ENCODE peak calls at places on chromosome 5, in six cellular contexts. F is astrocyte, D is coronary artery, H is astrocyte of the spinal cord, X is heart left ventricle, P is GM13976. O is an unnamed sample.

GRCh38 chr5:28808967-28809810 is 1770.8 kb upstream of the CDH9 start:
- DNase-seq in F (no peak), D (no peak), H (no peak), X (no peak), P (no peak), O (no peak)

GRCh38 chr5:102811962-102812361 is 56.9 kb downstream of the PAM start:
- DNase-seq in F (peak), D (no peak), H (peak), X (no peak), P (no peak), O (no peak)

GRCh38 chr5:171577042-171577441 is 157.6 kb downstream of the FGF18 start:
- DNase-seq in F (no peak), D (no peak), H (no peak), X (no peak), P (no peak), O (no peak)

GRCh38 chr5:103441523-103441922 is 121.1 kb downstream of the NUDT12 start:
- DNase-seq in F (no peak), D (no peak), H (no peak), X (no peak), P (no peak), O (no peak)

GRCh38 chr5:147559725-147560124 is 49.9 kb upstream of the DPYSL3 start:
- DNase-seq in F (peak), D (no peak), H (peak), X (no peak), P (no peak), O (no peak)

GRCh38 chr5:56281489-56282163 is 48.5 kb upstream of the ANKRD55 start:
- DNase-seq in F (no peak), D (no peak), H (no peak), X (no peak), P (no peak), O (no peak)

GRCh38 chr5:98768160-98769005 is 5.1 kb upstream of the RGMB start:
- DNase-seq in F (peak), D (no peak), H (peak), X (peak), P (peak), O (no peak)

GRCh38 chr5:90119531-90119940 is 290.0 kb downstream of the CETN3 start:
- DNase-seq in F (no peak), D (no peak), H (peak), X (no peak), P (no peak), O (no peak)

GRCh38 chr5:73135429-73136276 is 15.3 kb downstream of the TMEM171 start:
- DNase-seq in F (no peak), D (no peak), H (peak), X (no peak), P (no peak), O (no peak)

GRCh38 chr5:75886706-75887105 is 169.5 kb upstream of the POC5 start:
- DNase-seq in F (no peak), D (no peak), H (peak), X (no peak), P (no peak), O (no peak)

GRCh38 chr5:36158144-36158543 is 6.2 kb downstream of the SKP2 start:
- DNase-seq in F (no peak), D (no peak), H (peak), X (no peak), P (no peak), O (no peak)

GRCh38 chr5:15752886-15753285 is 252.9 kb downstream of the FBXL7 start:
- DNase-seq in F (peak), D (no peak), H (peak), X (peak), P (no peak), O (no peak)

GRCh38 chr5:173806270-173807035 is 81.7 kb upstream of the CPEB4 start:
- DNase-seq in F (no peak), D (no peak), H (no peak), X (no peak), P (no peak), O (no peak)

GRCh38 chr5:113900831-113901230 is 387.3 kb downstream of the YTHDC2 start:
- DNase-seq in F (no peak), D (no peak), H (no peak), X (no peak), P (no peak), O (no peak)

GRCh38 chr5:126575644-126576043 is 19.4 kb downstream of the ALDH7A1 start:
- DNase-seq in F (no peak), D (no peak), H (no peak), X (no peak), P (no peak), O (no peak)

GRCh38 chr5:68243681-68244080 is 28.1 kb downstream of the PIK3R1 start:
- DNase-seq in F (no peak), D (no peak), H (no peak), X (no peak), P (no peak), O (no peak)

GRCh38 chr5:147504001-147504400 is 5.9 kb downstream of the DPYSL3 start:
- DNase-seq in F (peak), D (no peak), H (peak), X (peak), P (no peak), O (no peak)

GRCh38 chr5:2550479-2550878 is 201.0 kb downstream of the IRX2 start:
- DNase-seq in F (no peak), D (no peak), H (no peak), X (no peak), P (no peak), O (no peak)

GRCh38 chr5:35785601-35786085 is 71.0 kb upstream of the IL7R start:
- DNase-seq in F (no peak), D (no peak), H (no peak), X (no peak), P (no peak), O (no peak)

GRCh38 chr5:115557667-115558387 is 13.3 kb upstream of the FEM1C start:
- DNase-seq in F (no peak), D (no peak), H (no peak), X (no peak), P (no peak), O (no peak)

GRCh38 chr5:94266170-94266569 is 352.2 kb downstream of the KIAA0825 start:
- DNase-seq in F (peak), D (no peak), H (no peak), X (no peak), P (no peak), O (no peak)

GRCh38 chr5:100900796-100901731 is 2.0 kb downstream of the ST8SIA4 start:
- DNase-seq in F (peak), D (peak), H (peak), X (peak), P (peak), O (peak)

GRCh38 chr5:140557136-140557805 is at the start of gene SRA1:
- DNase-seq in F (peak), D (peak), H (peak), X (peak), P (peak), O (peak)

GRCh38 chr5:77210091-77211012 is at the start of gene PDE8B:
- DNase-seq in F (no peak), D (no peak), H (no peak), X (no peak), P (peak), O (no peak)

DNA sequence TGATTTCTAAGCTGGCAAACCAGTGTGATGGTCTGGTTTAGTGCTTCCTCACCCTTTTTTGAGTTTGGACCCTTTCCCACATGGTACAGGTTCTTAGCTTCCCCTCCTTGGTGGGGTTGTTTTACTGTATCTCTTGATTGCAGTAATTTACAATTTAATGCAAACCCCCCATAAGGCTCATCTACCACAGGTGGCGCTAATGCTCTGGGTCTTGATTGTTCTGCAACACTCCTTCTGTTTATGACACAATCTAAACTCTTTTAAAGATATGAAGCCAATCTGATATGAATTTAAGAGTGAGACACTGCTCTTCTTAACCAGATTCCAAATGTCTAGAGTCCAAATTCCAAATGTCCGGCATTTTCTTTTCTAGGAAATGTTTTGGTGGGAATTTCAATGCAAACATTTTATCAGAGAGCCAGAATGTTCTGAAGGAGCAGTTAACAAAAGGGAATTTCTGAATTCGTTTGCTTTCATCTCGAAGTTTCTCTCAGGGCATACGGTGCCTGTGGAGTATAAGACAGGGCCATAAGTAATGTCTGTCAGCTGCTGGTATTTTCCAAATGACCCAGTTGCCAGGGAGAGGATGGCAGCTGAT is 246.7 kb downstream of the ARHGAP26 start:
- DNase-seq in F (peak), D (no peak), H (peak), X (peak), P (peak), O (no peak)
- TF ChIP-seq CTCF in F (peak), D (no peak), H (peak), X (peak), P (peak), O (peak)

GRCh38 chr5:40416588-40416987 is 263.1 kb upstream of the PTGER4 start:
- DNase-seq in F (no peak), D (no peak), H (no peak), X (no peak), P (no peak), O (no peak)

GRCh38 chr5:40410939-40411635 is 268.6 kb upstream of the PTGER4 start:
- DNase-seq in F (peak), D (no peak), H (peak), X (peak), P (no peak), O (no peak)

GRCh38 chr5:40413747-40414146 is 266.0 kb upstream of the PTGER4 start:
- DNase-seq in F (no peak), D (no peak), H (peak), X (no peak), P (no peak), O (no peak)

GRCh38 chr5:40416098-40416497 is 263.6 kb upstream of the PTGER4 start:
- DNase-seq in F (no peak), D (no peak), H (no peak), X (no peak), P (no peak), O (no peak)

GRCh38 chr5:40414922-40415321 is 264.8 kb upstream of the PTGER4 start:
- DNase-seq in F (no peak), D (no peak), H (no peak), X (no peak), P (no peak), O (no peak)
- TF ChIP-seq CTCF in F (no peak), D (no peak), H (no peak), X (no peak), P (no peak), O (no peak)

GRCh38 chr5:10229306-10230048 is 20.2 kb downstream of the ATPSCKMT start:
- DNase-seq in F (peak), D (no peak), H (peak), X (no peak), P (no peak), O (no peak)
- TF ChIP-seq CTCF in F (peak), D (no peak), H (peak), X (no peak), P (no peak), O (no peak)

DNA sequence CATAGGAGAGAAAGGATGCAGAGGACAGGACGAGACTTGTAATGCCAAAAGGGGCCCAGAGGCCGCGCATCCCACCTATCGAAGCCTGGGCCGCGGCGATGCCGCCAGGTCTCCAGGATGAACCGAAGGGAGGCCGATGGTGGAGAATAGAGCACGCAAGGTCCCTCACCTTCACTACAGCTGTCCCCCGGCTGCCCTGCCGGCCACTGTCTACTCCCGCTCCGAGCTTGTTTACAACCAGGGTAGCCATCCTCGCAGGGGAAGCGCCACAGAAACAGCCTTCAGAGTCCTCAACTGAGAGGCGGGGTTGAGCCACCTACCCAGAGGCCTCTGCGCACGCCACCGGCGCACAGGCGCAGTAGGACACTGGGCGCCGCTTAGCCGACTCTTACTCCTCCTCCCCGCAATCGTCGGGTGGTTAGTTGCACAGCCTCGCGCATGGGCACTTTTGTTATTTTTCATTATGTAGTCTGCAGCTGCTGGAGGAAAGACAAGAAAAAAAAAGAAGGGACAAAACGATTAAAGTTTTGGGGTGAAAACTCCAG is at the start of gene TRIM23:
- DNase-seq in F (peak), D (peak), H (peak), X (peak), P (peak), O (peak)
- TF ChIP-seq CTCF in F (no peak), D (no peak), H (no peak), X (no peak), P (no peak), O (no peak)

GRCh38 chr5:53201746-53202145 is 92.2 kb upstream of the MOCS2 start:
- DNase-seq in F (no peak), D (no peak), H (no peak), X (no peak), P (no peak), O (no peak)
- TF ChIP-seq CTCF in F (no peak), D (no peak), H (peak), X (no peak), P (no peak), O (peak)

GRCh38 chr5:96113170-96113939 is 151.7 kb upstream of the ELL2 start:
- DNase-seq in F (no peak), D (no peak), H (no peak), X (no peak), P (no peak), O (no peak)
- TF ChIP-seq CTCF in F (no peak), D (no peak), H (no peak), X (no peak), P (no peak), O (no peak)

DNA sequence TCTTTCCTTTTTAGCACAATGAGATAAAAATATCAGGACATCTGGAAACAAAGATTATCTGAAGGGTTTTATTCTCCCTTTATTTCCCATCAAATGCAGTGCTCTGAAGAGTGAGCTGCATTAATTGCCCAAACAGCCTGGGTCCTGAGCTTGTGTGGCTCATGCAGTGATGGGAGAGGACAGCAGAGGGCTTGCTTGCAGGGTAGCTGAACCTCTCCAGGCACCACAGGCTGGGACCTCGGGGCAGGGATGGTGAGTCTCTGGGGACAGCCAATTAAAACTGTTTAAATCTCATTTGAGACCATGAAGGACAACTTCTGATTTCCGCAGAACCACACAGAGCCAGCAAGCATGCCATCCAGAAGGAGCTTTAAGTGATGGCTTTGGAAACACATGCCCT is 71.2 kb downstream of the PLAC8L1 start:
- DNase-seq in F (no peak), D (peak), H (no peak), X (no peak), P (no peak), O (no peak)
- TF ChIP-seq CTCF in F (no peak), D (no peak), H (no peak), X (no peak), P (no peak), O (no peak)

GRCh38 chr5:133343196-133343595 is 269.1 kb downstream of the FSTL4 start:
- DNase-seq in F (no peak), D (peak), H (no peak), X (no peak), P (no peak), O (no peak)

GRCh38 chr5:133348406-133348805 is 263.9 kb downstream of the FSTL4 start:
- DNase-seq in F (no peak), D (peak), H (no peak), X (no peak), P (no peak), O (no peak)

GRCh38 chr5:133344266-133344665 is 268.1 kb downstream of the FSTL4 start:
- DNase-seq in F (no peak), D (no peak), H (no peak), X (no peak), P (no peak), O (no peak)

GRCh38 chr5:133341915-133342710 is 270.2 kb downstream of the FSTL4 start:
- DNase-seq in F (no peak), D (peak), H (no peak), X (no peak), P (no peak), O (no peak)

DNA sequence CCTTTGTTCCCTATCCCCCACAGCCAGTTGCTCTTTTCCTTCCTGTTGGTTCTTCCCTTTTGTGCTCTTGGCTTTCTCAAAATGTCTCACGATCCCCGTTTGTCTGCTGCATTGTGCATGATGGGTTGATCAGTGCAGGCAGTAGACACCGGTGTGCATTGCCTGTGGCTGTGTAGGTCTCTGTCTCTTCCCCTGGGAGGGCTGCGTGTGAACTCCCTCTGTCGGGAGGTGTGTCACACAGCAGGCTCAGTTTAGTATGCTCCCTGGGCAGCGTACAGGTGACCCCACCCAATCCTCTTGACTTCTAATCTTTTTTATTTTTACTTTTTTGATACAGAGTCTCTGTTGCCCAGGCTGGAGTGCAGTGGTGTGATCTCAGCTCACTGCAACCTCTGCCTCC is 265.3 kb downstream of the FSTL4 start:
- DNase-seq in F (no peak), D (no peak), H (no peak), X (no peak), P (no peak), O (no peak)
- TF ChIP-seq CTCF in F (no peak), D (no peak), H (no peak), X (no peak), P (peak), O (peak)

DNA sequence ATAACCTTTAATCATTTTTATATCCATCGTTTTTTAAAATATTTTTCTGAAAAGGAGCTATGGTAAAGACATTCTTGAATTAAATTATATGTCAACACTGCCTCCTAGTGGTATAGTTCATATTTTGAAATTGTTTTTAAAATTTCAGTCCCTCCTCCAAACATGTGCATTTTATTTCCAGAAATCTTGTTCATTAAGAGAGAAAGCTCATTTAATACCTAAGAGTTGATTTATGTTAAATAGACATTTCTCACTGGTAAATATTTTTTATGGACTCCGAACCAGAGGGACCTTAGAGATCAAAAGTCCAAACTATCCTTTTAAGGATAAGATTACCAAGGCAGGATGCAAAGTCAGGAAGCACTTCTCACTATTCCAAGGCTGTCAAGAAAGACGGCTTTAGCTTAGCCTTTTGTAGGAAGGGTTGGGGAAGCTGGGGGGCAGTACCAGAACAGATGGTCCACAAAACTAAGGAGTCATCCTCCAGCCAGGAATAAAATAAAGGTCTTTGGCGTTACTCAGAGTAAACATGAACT is 21.6 kb downstream of the BHMT start:
- DNase-seq in F (peak), D (no peak), H (peak), X (no peak), P (peak), O (no peak)
- TF ChIP-seq CTCF in F (peak), D (peak), H (peak), X (peak), P (peak), O (no peak)

GRCh38 chr5:97726106-97726505 is 543.1 kb upstream of the RIOK2 start:
- DNase-seq in F (no peak), D (no peak), H (no peak), X (no peak), P (no peak), O (no peak)
- TF ChIP-seq CTCF in F (no peak), D (no peak), H (no peak), X (no peak), P (no peak), O (no peak)

O was measured in GM06990.